ENCODE peak calls at places on chromosomes 16 and 17, in five cellular contexts. Q is IMR-90, A is transverse colon, X is fibroblast of lung, J is psoas muscle. P is an unnamed sample.

GRCh38 chr17:5585814-5586558 is 1.7 kb upstream of the NLRP1 start:
- DNase-seq in Q (peak; percentile 31), X (peak; percentile 34), A (no peak), J (no peak), P (peak; percentile 65)

GRCh38 chr16:10562361-10562899 is 18.0 kb downstream of the EMP2 start:
- DNase-seq in X (no peak), J (no peak), Q (no peak), A (no peak), P (no peak)

GRCh38 chr17:1134634-1135324 is 45.0 kb downstream of the ABR start:
- DNase-seq in A (no peak), Q (no peak), X (no peak), J (no peak), P (no peak)

GRCh38 chr17:38582069-38582468 is 23.7 kb downstream of the SRCIN1 start:
- DNase-seq in J (no peak), X (no peak), A (no peak), Q (no peak), P (no peak)

GRCh38 chr16:54407596-54407995 is 121.0 kb upstream of the IRX3 start:
- DNase-seq in Q (peak; percentile 1), A (no peak), J (no peak), X (peak; percentile 55), P (peak; percentile 58)

GRCh38 chr17:29760279-29760721 is 137.6 kb upstream of the CORO6 start:
- DNase-seq in J (no peak), X (peak; percentile 68), A (peak; percentile 29), Q (peak; percentile 39), P (peak; percentile 41)

GRCh38 chr17:78774956-78775571 is 7.0 kb downstream of the CYTH1 start:
- DNase-seq in A (peak; percentile 55), J (no peak), X (no peak), Q (no peak), P (peak; percentile 47)

GRCh38 chr17:79192503-79193500 is 118.2 kb downstream of the ENGASE start:
- DNase-seq in A (no peak), Q (peak; percentile 11), J (no peak), X (peak; percentile 23), P (peak; percentile 16)

GRCh38 chr17:43146649-43147048 is 21.5 kb upstream of the BRCA1 start:
- DNase-seq in Q (no peak), X (no peak), J (no peak), A (no peak), P (no peak)

GRCh38 chr17:64256913-64257807 is 5.9 kb downstream of the TEX2 start:
- DNase-seq in Q (peak; percentile 16), A (no peak), X (peak; percentile 75), J (no peak), P (peak; percentile 87)

GRCh38 chr16:11370084-11370931 is 25.0 kb downstream of the RMI2 start:
- DNase-seq in X (no peak), Q (no peak), A (no peak), J (no peak), P (no peak)

GRCh38 chr16:3503513-3503912 is 2.7 kb downstream of the CLUAP1 start:
- DNase-seq in X (no peak), Q (no peak), J (no peak), A (no peak), P (peak; percentile 62)

GRCh38 chr17:4944554-4945175 is 3.7 kb downstream of the PFN1 start:
- DNase-seq in Q (no peak), A (no peak), X (no peak), J (peak; percentile 48), P (no peak)

GRCh38 chr16:89711601-89712475 is 8.9 kb downstream of the VPS9D1 start:
- DNase-seq in Q (peak; percentile 50), X (peak; percentile 30), J (no peak), A (peak; percentile 74), P (peak; percentile 37)

GRCh38 chr16:6903671-6904070 is 429.0 kb upstream of the RBFOX1 start:
- DNase-seq in J (no peak), Q (no peak), A (no peak), X (no peak), P (no peak)

GRCh38 chr16:64983983-64984382 is 137.9 kb downstream of the CDH11 start:
- DNase-seq in A (no peak), X (peak; percentile 86), J (no peak), Q (peak; percentile 89), P (peak; percentile 2)

GRCh38 chr17:80877095-80877828 is 114.4 kb upstream of the CHMP6 start:
- DNase-seq in J (peak; percentile 36), X (no peak), A (peak; percentile 16), Q (no peak), P (no peak)

GRCh38 chr16:74573622-74574021 is 33.3 kb downstream of the GLG1 start:
- DNase-seq in J (no peak), Q (no peak), A (no peak), X (no peak), P (no peak)

GRCh38 chr17:57484826-57485565 is 228.7 kb downstream of the MSI2 start:
- DNase-seq in X (no peak), J (no peak), A (no peak), Q (no peak), P (no peak)

GRCh38 chr16:21628772-21629171 is 23.6 kb downstream of the IGSF6 start:
- DNase-seq in X (peak; percentile 52), Q (peak; percentile 32), J (no peak), A (no peak), P (no peak)

GRCh38 chr16:90008708-90009145 is 10.5 kb downstream of the DBNDD1 start:
- DNase-seq in X (peak; percentile 12), A (peak; percentile 35), J (peak; percentile 49), Q (peak; percentile 16), P (no peak)

GRCh38 chr17:77127735-77128361 is 12.9 kb upstream of the SEC14L1 start:
- DNase-seq in Q (no peak), A (peak; percentile 76), J (peak; percentile 85), X (peak; percentile 57), P (peak; percentile 81)

GRCh38 chr17:54892360-54892759 is 8.3 kb upstream of the TOM1L1 start:
- DNase-seq in X (no peak), Q (no peak), J (no peak), A (no peak), P (no peak)

GRCh38 chr16:53761967-53762726 is 58.2 kb downstream of the FTO start:
- DNase-seq in J (no peak), X (no peak), A (no peak), Q (no peak), P (no peak)

GRCh38 chr16:77399546-77399945 is 35.3 kb downstream of the ADAMTS18 start:
- DNase-seq in J (no peak), A (no peak), Q (no peak), X (no peak), P (no peak)

GRCh38 chr16:58152246-58152868 is 23.2 kb upstream of the CFAP20 start:
- DNase-seq in X (peak; percentile 29), Q (no peak), A (no peak), J (no peak), P (no peak)

GRCh38 chr17:28974451-28974850 is 23.1 kb upstream of the PHF12 start:
- DNase-seq in Q (no peak), X (no peak), A (no peak), J (no peak), P (no peak)

GRCh38 chr16:2511128-2511785 is 2.5 kb upstream of the ATP6V0C start:
- DNase-seq in X (peak; percentile 61), J (peak; percentile 78), Q (peak; percentile 71), A (peak; percentile 71), P (no peak)

GRCh38 chr16:9102379-9102778 is 10.9 kb downstream of the HAPSTR1 start:
- DNase-seq in J (no peak), X (peak; percentile 94), Q (peak; percentile 97), A (no peak), P (peak; percentile 76)

GRCh38 chr16:50653633-50654524 is 27.2 kb downstream of the SNX20 start:
- DNase-seq in J (no peak), Q (no peak), X (no peak), A (no peak), P (no peak)

DNA sequence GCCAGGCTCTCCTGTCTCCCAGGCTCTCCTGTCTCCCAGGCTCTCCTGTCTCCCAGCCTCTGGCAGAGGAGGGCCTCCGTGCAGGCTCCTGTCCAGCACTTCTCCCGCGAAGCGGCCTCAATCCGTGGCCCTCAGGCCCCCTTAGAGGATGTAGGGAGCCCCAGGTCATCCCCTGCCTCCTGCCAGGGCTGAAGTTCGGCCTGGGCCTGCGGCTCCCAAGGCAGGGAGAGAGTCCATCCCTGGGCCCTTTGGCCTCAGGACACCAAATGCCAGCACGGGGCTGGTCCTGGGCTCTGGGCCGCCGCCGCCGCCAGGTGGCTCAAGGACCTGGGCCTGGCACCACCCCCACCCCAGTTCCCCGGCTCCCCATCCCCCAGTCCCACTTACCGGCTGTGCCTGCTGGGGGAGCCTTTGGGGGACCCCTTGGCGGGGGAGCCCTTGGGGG is 370 bp downstream of the EVPL start:
- DNase-seq in A (no peak), X (no peak), Q (no peak), J (no peak), P (no peak)
- TF ChIP-seq CTCF in A (no peak), X (no peak), Q (no peak), J (no peak), P (no peak)

GRCh38 chr17:61400058-61400785 is 579 bp downstream of the TBX2 start:
- DNase-seq in Q (peak; percentile 40), A (no peak), X (peak; percentile 59), J (no peak), P (peak; percentile 27)
- H3K27me3 ChIP-seq in Q (no peaks in the 10 kb centered on the region), A (peaks cover 96% of the 10 kb centered on the region), X (no peaks in the 10 kb centered on the region), J (peaks cover 93% of the 10 kb centered on the region), P (peaks cover 44% of the 10 kb centered on the region)

DNA sequence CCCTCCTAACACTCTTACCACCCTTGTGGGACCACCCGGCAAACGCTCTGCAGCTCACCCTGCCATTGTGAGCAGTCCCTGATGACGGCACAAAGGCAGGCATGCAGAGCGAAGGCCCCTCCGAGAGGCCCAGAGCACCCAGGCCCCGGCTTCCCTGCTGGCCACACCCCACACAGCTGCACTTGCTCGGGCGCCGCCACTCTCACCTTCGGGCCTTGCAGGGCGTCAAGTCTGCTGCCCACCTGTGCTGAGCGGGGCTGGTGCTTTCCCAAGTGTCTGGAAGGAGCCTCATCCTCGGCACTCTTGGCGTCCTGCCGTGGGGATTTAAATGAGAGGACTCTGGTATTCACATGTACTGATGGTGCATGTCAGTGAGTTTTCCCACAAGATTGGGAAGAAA is 30.3 kb upstream of the FASN start:
- DNase-seq in A (no peak), Q (no peak), X (no peak), J (no peak), P (no peak)
- H3K27ac ChIP-seq in A (no peak overlapping the region), Q (no peak overlapping the region), X (no peak overlapping the region), J (no peak overlapping the region), P (no peak overlapping the region)

GRCh38 chr17:73559532-73559931 is 84.7 kb downstream of the SDK2 start:
- DNase-seq in X (no peak), A (no peak), J (no peak), Q (no peak), P (no peak)

GRCh38 chr17:73561066-73561465 is 83.2 kb downstream of the SDK2 start:
- DNase-seq in X (no peak), J (no peak), A (no peak), Q (no peak), P (no peak)

GRCh38 chr17:73564856-73565255 is 79.4 kb downstream of the SDK2 start:
- DNase-seq in A (peak; percentile 17), J (no peak), X (no peak), Q (no peak), P (no peak)

GRCh38 chr17:73562896-73563295 is 81.3 kb downstream of the SDK2 start:
- DNase-seq in J (peak; percentile 15), A (no peak), X (no peak), Q (no peak), P (peak; percentile 36)

DNA sequence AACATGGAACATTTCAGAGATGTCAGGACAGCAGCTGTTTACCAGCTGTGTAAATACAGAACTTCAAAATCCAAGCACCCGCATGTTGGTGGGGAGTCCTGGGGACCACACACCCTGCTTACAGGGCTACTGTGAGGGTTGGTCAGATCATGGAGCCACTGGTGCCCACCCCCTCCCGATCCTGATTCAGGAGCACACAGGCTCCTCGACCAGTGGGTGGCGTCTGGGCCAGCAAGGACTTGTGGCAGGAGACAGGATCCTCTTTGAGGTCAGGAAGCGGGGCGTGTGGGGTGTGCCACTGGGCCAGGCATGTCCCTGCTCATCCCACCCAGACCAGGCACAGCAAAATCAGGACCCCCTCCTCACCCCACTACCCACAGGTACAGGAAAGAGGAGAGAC is 83.6 kb downstream of the SDK2 start:
- DNase-seq in X (no peak), Q (no peak), A (no peak), J (no peak), P (peak; percentile 8)
- TF ChIP-seq CTCF in X (no peak), Q (no peak), A (no peak), J (no peak), P (peak; percentile 56)